ENCODE peak calls at places on chromosomes 7 and 10, in four cellular contexts. L is brain microvascular endothelial cell, G is esophagus squamous epithelium, R is sigmoid colon. M is an unnamed sample.

GRCh38 chr7:95302976-95303375 is 21.4 kb downstream of the PON1 start:
- DNase-seq in L (no peak), G (no peak), R (no peak), M (no peak)

GRCh38 chr10:117175215-117175900 is 21.9 kb upstream of the KCNK18 start:
- DNase-seq in L (no peak), G (no peak), R (no peak), M (peak)

GRCh38 chr10:93160829-93161228 is 87.1 kb downstream of the CYP26A1 start:
- DNase-seq in L (peak), G (no peak), R (peak), M (no peak)

GRCh38 chr7:99375070-99375807 is 709 bp downstream of the ARPC1B start:
- DNase-seq in L (peak), G (no peak), R (peak), M (peak)

GRCh38 chr10:42615419-42615818 is 23.0 kb downstream of the ZNF33B start:
- DNase-seq in L (no peak), G (no peak), R (no peak), M (no peak)

GRCh38 chr7:101804087-101804631 is 13.3 kb upstream of the CUX1 start:
- DNase-seq in L (no peak), G (no peak), R (no peak), M (no peak)

GRCh38 chr7:112292162-112292561 is 85.7 kb downstream of the ZNF277 start:
- DNase-seq in L (no peak), G (no peak), R (no peak), M (no peak)

GRCh38 chr7:130909161-130909836 is 175.3 kb upstream of the KLF14 start:
- DNase-seq in L (no peak), G (no peak), R (no peak), M (no peak)

GRCh38 chr7:31633894-31634494 is 53.0 kb upstream of the PPP1R17 start:
- DNase-seq in L (peak), G (no peak), R (no peak), M (peak)

GRCh38 chr7:108592633-108593277 is 23.1 kb downstream of the DNAJB9 start:
- DNase-seq in L (no peak), G (no peak), R (no peak), M (peak)

GRCh38 chr7:96426027-96426426 is 104.1 kb upstream of the SLC25A13 start:
- DNase-seq in L (peak), G (no peak), R (no peak), M (no peak)

GRCh38 chr7:105304040-105304895 is 84.5 kb downstream of the SRPK2 start:
- DNase-seq in L (peak), G (no peak), R (no peak), M (no peak)

GRCh38 chr10:79184141-79184625 is 115.4 kb downstream of the ZMIZ1 start:
- DNase-seq in L (peak), G (no peak), R (no peak), M (no peak)

GRCh38 chr7:22356855-22357310 is at the start of gene RAPGEF5:
- DNase-seq in L (no peak), G (no peak), R (no peak), M (peak)

DNA sequence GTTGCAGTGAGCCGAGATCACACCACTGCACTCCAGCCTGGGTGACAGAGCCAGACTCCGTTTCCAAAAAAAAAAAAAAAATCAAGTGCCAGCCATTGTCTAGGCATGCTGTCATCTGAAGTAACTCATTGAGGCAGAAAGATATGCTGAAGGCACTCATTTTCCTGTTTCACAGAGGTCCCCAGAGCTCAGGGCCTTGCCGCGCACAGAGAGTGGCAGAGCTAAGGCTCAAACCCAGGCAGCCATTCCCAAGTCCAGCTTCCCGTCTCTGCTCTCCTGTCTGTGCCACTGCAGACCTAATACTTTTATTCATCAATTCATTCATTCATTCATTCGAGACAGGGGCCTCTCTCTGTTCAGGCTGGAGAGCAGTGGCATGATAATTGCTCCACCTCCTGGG is 3.5 kb downstream of the GRIFIN start:
- DNase-seq in L (no peak), G (no peak), R (no peak), M (no peak)
- TF ChIP-seq CTCF in L (no peak), G (no peak), R (no peak), M (no peak)

DNA sequence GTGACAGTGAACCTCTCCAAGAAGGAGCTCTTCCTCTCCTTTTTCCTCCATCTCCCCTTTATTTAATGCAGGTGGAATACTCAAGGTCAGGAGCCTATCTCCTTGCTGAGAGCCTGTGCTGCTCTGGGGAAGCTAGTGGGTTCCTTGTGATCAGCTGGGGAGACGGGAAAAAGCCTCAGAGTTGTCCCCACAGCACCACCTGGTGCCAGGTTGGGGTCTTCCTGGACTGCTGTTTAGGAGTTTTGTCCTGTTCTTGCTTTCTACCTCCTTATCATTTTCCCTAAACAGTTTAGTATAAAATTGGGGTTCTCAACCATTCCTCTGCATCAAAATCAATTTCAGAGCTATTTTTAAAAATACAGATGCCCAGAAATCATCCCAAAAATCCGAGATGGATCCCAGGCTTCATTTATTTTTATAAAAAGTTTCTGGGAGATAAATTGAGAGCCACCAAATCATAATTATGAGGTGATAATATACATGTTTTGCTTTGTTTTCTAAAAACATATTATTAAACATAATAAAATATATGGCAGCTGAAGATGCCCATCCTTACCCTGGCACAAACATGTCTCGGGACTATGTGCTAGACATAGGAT is 44.3 kb downstream of the MACC1 start:
- DNase-seq in L (peak), G (no peak), R (peak), M (peak)
- TF ChIP-seq CTCF in L (peak), G (no peak), R (peak), M (peak)

DNA sequence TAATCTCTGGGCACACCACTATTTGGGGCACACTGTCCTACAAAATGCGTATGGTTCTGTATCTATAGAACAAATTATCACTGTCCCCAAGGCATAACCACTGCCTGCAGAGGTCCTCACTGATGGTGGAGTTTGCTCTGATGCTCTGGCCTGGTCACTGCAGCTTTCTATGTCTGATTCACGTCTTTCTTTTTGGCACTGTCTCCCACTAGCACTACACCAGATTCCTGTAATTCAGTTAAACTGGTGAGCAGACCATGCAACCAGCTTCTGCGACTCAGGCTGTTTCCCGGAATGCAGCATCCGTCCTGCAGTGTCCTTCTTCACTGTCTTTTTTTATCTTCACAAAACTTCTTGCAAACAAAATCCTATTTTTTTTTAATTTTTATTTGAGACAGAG is 112.8 kb downstream of the KLF6 start:
- DNase-seq in L (no peak), G (no peak), R (no peak), M (no peak)
- TF ChIP-seq CTCF in L (no peak), G (no peak), R (no peak), M (no peak)

GRCh38 chr10:119725550-119726290 is at the start of gene INPP5F:
- DNase-seq in L (peak), G (peak), R (peak), M (peak)
- TF ChIP-seq CTCF in L (peak), G (no peak), R (no peak), M (no peak)

DNA sequence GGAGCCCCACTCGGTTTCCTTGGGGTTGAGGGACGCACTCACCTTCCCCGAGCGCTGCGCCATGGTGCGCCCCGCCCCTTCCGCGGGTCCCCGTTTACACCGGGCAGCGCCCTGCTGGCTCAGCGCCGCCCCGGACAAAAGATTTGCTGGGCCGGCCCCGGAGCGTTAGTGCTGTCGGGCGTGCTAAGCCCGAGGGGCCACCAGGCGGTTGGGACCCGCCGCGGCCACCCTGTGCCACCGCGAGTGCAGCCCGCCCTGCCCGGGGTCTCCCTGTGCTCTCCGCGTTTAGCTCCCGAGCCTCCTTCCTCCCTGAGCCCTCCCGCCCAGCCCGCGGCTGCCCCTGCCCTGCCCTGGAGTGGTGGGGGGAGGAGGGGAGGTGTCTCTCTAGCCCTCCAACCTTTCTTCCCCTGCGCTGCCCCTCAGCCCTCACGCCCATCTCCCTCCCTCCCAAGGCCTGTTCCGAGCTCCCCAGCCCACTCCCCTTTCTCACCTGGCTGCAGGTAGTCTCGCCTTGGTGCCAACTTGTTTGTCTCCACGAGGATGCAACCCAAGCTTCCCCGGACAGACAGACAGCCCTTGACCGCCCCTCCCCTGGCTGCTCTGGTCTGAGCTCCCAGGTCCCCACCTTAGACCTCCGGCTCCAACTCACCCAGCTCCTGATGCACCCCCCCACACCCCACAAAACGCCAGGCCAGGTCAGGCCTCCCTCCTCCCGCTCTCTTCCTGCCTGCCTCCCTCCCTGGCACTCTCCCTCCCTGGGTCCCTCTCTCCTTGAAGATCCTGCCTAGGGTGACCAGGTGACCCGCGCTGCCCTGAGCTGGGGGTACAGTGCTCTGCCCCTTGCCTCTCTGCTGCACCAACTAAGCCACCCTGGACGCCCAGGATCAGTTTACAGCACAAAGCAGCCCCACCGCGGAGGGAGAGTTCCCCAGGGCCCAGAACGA is at the start of gene CRYGN:
- DNase-seq in L (no peak), G (no peak), R (peak), M (peak)
- TF ChIP-seq CTCF in L (no peak), G (no peak), R (no peak), M (no peak)

GRCh38 chr10:97117372-97117771 is 68.4 kb downstream of the SLIT1 start:
- DNase-seq in L (no peak), G (no peak), R (no peak), M (no peak)
- TF ChIP-seq CTCF in L (peak), G (no peak), R (no peak), M (no peak)

GRCh38 chr7:30284298-30285066 is at the start of gene ZNRF2:
- DNase-seq in L (peak), G (peak), R (peak), M (peak)
- TF ChIP-seq CTCF in L (peak), G (peak), R (peak), M (peak)

M was measured in glutamatergic neuron.